ENCODE peak calls at places on chromosome 17, in six cellular contexts. One of them, this sample, is unnamed.

GRCh38 chr17:19727466-19728113 is 11.2 kb upstream of the SLC47A2 start:
- DNase-seq in right cardiac atrium: peak
- DNase-seq in body of pancreas: peak
- DNase-seq in neuronal stem cell: no peak
- DNase-seq in omental fat pad: peak
- DNase-seq in ascending aorta: no peak
- DNase-seq in this sample: no peak

GRCh38 chr17:48612456-48612853 is 1.6 kb upstream of the HOXB7 start:
- DNase-seq in right cardiac atrium: no peak
- DNase-seq in body of pancreas: no peak
- DNase-seq in neuronal stem cell: no peak
- DNase-seq in omental fat pad: no peak
- DNase-seq in ascending aorta: no peak
- DNase-seq in this sample: no peak

GRCh38 chr17:79791354-79792123 is 5.3 kb downstream of the CBX8 start:
- DNase-seq in right cardiac atrium: peak
- DNase-seq in body of pancreas: no peak
- DNase-seq in neuronal stem cell: no peak
- DNase-seq in omental fat pad: no peak
- DNase-seq in ascending aorta: no peak
- DNase-seq in this sample: no peak

GRCh38 chr17:50303051-50303450 is 28.8 kb downstream of the TMEM92 start:
- DNase-seq in right cardiac atrium: no peak
- DNase-seq in body of pancreas: no peak
- DNase-seq in neuronal stem cell: no peak
- DNase-seq in omental fat pad: no peak
- DNase-seq in ascending aorta: no peak
- DNase-seq in this sample: no peak

GRCh38 chr17:1830288-1830687 is 483 bp downstream of the RPA1 start:
- DNase-seq in right cardiac atrium: no peak
- DNase-seq in body of pancreas: no peak
- DNase-seq in neuronal stem cell: peak
- DNase-seq in omental fat pad: no peak
- DNase-seq in ascending aorta: no peak
- DNase-seq in this sample: peak

GRCh38 chr17:77919276-77919675 is 39.2 kb upstream of the TNRC6C start:
- DNase-seq in right cardiac atrium: no peak
- DNase-seq in body of pancreas: no peak
- DNase-seq in neuronal stem cell: no peak
- DNase-seq in omental fat pad: no peak
- DNase-seq in ascending aorta: no peak
- DNase-seq in this sample: no peak

GRCh38 chr17:34241062-34241461 is 14.0 kb upstream of the CCL2 start:
- DNase-seq in right cardiac atrium: peak
- DNase-seq in body of pancreas: peak
- DNase-seq in neuronal stem cell: no peak
- DNase-seq in omental fat pad: no peak
- DNase-seq in ascending aorta: no peak
- DNase-seq in this sample: no peak

GRCh38 chr17:81641825-81642489 is 5.0 kb downstream of the TSPAN10 start:
- DNase-seq in right cardiac atrium: no peak
- DNase-seq in body of pancreas: no peak
- DNase-seq in neuronal stem cell: no peak
- DNase-seq in omental fat pad: no peak
- DNase-seq in ascending aorta: no peak
- DNase-seq in this sample: no peak

GRCh38 chr17:79888811-79889634 is 49.8 kb upstream of the CBX4 start:
- DNase-seq in right cardiac atrium: no peak
- DNase-seq in body of pancreas: no peak
- DNase-seq in neuronal stem cell: no peak
- DNase-seq in omental fat pad: no peak
- DNase-seq in ascending aorta: no peak
- DNase-seq in this sample: no peak

GRCh38 chr17:29041091-29041490 is 1.9 kb upstream of the PIPOX start:
- DNase-seq in right cardiac atrium: no peak
- DNase-seq in body of pancreas: no peak
- DNase-seq in neuronal stem cell: no peak
- DNase-seq in omental fat pad: no peak
- DNase-seq in ascending aorta: no peak
- DNase-seq in this sample: no peak

GRCh38 chr17:62876664-62877411 is 68.7 kb upstream of the MARCHF10 start:
- DNase-seq in right cardiac atrium: no peak
- DNase-seq in body of pancreas: no peak
- DNase-seq in neuronal stem cell: no peak
- DNase-seq in omental fat pad: no peak
- DNase-seq in ascending aorta: no peak
- DNase-seq in this sample: no peak

GRCh38 chr17:80112471-80113032 is 11.2 kb downstream of the GAA start:
- DNase-seq in right cardiac atrium: no peak
- DNase-seq in body of pancreas: no peak
- DNase-seq in neuronal stem cell: no peak
- DNase-seq in omental fat pad: no peak
- DNase-seq in ascending aorta: no peak
- DNase-seq in this sample: no peak